ENCODE peak calls at places on chromosomes 11 and 22, in four cellular contexts. N, Z, T and W are unnamed samples.

GRCh38 chr11:122696662-122697061 is 41.1 kb downstream of the UBASH3B start:
- DNase-seq in T (no peak), Z (peak), N (no peak), W (no peak)

GRCh38 chr11:765025-765801 is 12.1 kb downstream of the GATD1 start:
- DNase-seq in T (peak), N (no peak), Z (peak), W (peak)

GRCh38 chr11:64719406-64719805 is 3.6 kb downstream of the NRXN2 start:
- DNase-seq in N (no peak), Z (no peak), T (no peak), W (no peak)

GRCh38 chr11:69169479-69169878 is 13.7 kb downstream of the SMIM38 start:
- DNase-seq in T (no peak), N (no peak), Z (no peak), W (no peak)

GRCh38 chr22:45997775-45998637 is 21.0 kb upstream of the WNT7B start:
- DNase-seq in T (no peak), Z (no peak), N (peak), W (no peak)

GRCh38 chr11:76279651-76280050 is 73.3 kb upstream of the WNT11 start:
- DNase-seq in N (no peak), T (no peak), Z (no peak), W (no peak)

GRCh38 chr11:84289381-84289906 is 1003.3 kb upstream of the CCDC90B start:
- DNase-seq in T (no peak), N (peak), Z (no peak), W (no peak)

GRCh38 chr11:66920978-66921784 is 37.0 kb downstream of the PC start:
- DNase-seq in N (no peak), T (no peak), Z (no peak), W (no peak)

GRCh38 chr11:22342599-22343138 is 4.5 kb downstream of the SLC17A6 start:
- DNase-seq in N (no peak), T (no peak), Z (no peak), W (no peak)

GRCh38 chr11:34478845-34479663 is 34.5 kb downstream of the ELF5 start:
- DNase-seq in N (no peak), T (no peak), Z (no peak), W (no peak)

GRCh38 chr11:128764617-128765095 is 70.8 kb downstream of the FLI1 start:
- DNase-seq in Z (no peak), T (peak), N (no peak), W (peak)

GRCh38 chr11:8094656-8095055 is 13.6 kb downstream of the TUB start:
- DNase-seq in Z (no peak), T (no peak), N (no peak), W (no peak)

GRCh38 chr22:46086577-46087335 is 63.6 kb upstream of the PPARA start:
- DNase-seq in Z (no peak), N (no peak), T (no peak), W (no peak)

GRCh38 chr11:3220101-3220500 is 1.5 kb upstream of the MRGPRG start:
- DNase-seq in T (peak), Z (no peak), N (no peak), W (no peak)